ENCODE peak calls at places on chromosome 1, in five cellular contexts. I, V, O, G and N are unnamed samples.

GRCh38 chr1:227378183-227378582 is 59.9 kb upstream of the CDC42BPA start:
- DNase-seq in I (no peak), V (no peak), O (no peak), G (no peak), N (no peak)

GRCh38 chr1:62391369-62391971 is 45.4 kb upstream of the USP1 start:
- DNase-seq in I (no peak), V (no peak), O (no peak), G (peak; percentile 5), N (no peak)

GRCh38 chr1:175889044-175889443 is 145.6 kb upstream of the TNR start:
- DNase-seq in I (no peak), V (no peak), O (no peak), G (no peak), N (no peak)

GRCh38 chr1:217857061-217857460 is 225.9 kb downstream of the SPATA17 start:
- DNase-seq in I (no peak), V (peak; percentile 33), O (no peak), G (no peak), N (no peak)

GRCh38 chr1:2972011-2972878 is 49.0 kb upstream of the ACTRT2 start:
- DNase-seq in I (peak; percentile 74), V (no peak), O (no peak), G (no peak), N (no peak)

GRCh38 chr1:151273924-151274466 is 8.1 kb upstream of the ZNF687 start:
- DNase-seq in I (no peak), V (no peak), O (no peak), G (no peak), N (no peak)

GRCh38 chr1:97920832-97921571 is at the start of gene DPYD:
- DNase-seq in I (peak; percentile 98), V (peak; percentile 92), O (peak; percentile 93), G (peak; percentile 87), N (peak; percentile 62)

GRCh38 chr1:22618056-22618455 is 18.4 kb upstream of the C1QA start:
- DNase-seq in I (no peak), V (no peak), O (no peak), G (no peak), N (no peak)

GRCh38 chr1:46811053-46811452 is 12.2 kb downstream of the CYP4B1 start:
- DNase-seq in I (no peak), V (no peak), O (no peak), G (no peak), N (no peak)

GRCh38 chr1:77405186-77405585 is 123.4 kb downstream of the AK5 start:
- DNase-seq in I (no peak), V (no peak), O (no peak), G (no peak), N (no peak)

GRCh38 chr1:21574464-21575151 is 65.4 kb downstream of the ALPL start:
- DNase-seq in I (peak; percentile 84), V (peak; percentile 79), O (peak; percentile 88), G (no peak), N (no peak)

DNA sequence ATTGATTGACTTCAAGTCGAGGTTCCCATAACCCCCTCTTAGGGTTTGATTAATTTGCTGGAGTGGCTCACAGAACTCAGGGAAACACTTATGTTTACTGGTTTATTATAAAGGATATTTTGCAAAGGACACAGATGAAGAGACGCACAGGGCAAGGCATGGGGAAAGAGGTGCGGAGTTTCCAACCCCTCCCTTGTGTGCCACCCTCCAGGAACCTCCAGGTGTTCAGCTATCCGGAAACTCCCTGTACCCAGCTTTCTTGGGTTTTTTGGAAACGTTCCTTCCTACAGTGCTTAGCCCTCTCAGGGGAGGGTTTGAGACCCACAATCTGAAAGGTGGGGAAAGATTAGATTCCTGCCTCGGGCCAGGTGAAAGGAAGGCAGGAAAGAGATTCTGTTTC is 48.2 kb downstream of the UCK2 start:
- DNase-seq in I (no peak), V (no peak), O (no peak), G (no peak), N (no peak)
- TF ChIP-seq CTCF in I (no peak), V (no peak), O (no peak), G (no peak), N (no peak)

DNA sequence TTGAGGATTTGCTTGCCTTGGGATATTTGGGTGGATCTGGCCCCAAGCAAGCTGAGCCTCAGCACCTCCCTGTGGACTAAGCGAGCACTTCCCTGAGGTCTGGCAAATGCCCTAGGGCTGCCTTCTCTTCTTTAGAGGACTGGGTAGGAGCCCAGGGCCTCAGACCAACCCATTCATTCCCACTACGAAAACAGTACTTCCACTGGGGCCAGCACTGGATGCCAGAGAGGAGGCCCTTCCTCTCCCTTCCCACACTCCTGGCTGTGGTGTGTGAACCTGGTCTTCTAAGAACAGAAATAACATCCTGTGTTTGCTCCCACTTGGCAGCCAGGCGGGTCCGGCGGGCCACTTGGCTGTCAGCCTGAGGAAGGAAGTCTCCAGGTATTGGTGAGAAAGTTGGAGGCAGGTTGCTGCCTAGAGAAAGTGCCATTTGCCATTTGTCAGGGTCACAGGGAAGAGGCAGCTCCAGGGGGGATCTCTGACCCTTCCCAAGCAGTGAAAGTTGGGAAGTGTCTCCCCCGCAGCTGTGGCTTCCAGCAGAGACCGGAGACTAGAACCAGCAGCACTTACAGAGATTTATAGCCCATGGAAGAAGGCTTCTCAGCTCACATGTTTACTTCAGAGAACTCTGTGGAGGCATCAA is 323.5 kb downstream of the SIPA1L2 start:
- DNase-seq in I (peak; percentile 81), V (peak; percentile 35), O (peak; percentile 47), G (peak; percentile 77), N (no peak)
- TF ChIP-seq CTCF in I (no peak), V (peak; percentile 21), O (peak; percentile 48), G (peak; percentile 29), N (no peak)

GRCh38 chr1:18041685-18042355 is 65.8 kb upstream of the IGSF21 start:
- DNase-seq in I (no peak), V (no peak), O (no peak), G (no peak), N (no peak)
- TF ChIP-seq CTCF in I (no peak), V (no peak), O (no peak), G (no peak), N (no peak)

GRCh38 chr1:198755715-198756114 is 116.9 kb downstream of the PTPRC start:
- DNase-seq in I (no peak), V (no peak), O (no peak), G (no peak), N (no peak)

GRCh38 chr1:198761859-198762616 is 123.2 kb downstream of the PTPRC start:
- DNase-seq in I (no peak), V (no peak), O (no peak), G (no peak), N (no peak)

GRCh38 chr1:198754670-198755069 is 115.8 kb downstream of the PTPRC start:
- DNase-seq in I (no peak), V (no peak), O (no peak), G (no peak), N (no peak)

GRCh38 chr1:198751741-198752140 is 112.9 kb downstream of the PTPRC start:
- DNase-seq in I (no peak), V (no peak), O (no peak), G (no peak), N (no peak)

GRCh38 chr1:198756470-198756869 is 117.6 kb downstream of the PTPRC start:
- DNase-seq in I (no peak), V (peak; percentile 50), O (no peak), G (peak; percentile 27), N (no peak)
- TF ChIP-seq CTCF in I (no peak), V (no peak), O (peak; percentile 58), G (no peak), N (no peak)

GRCh38 chr1:215018555-215018954 is 64.0 kb upstream of the KCNK2 start:
- DNase-seq in I (no peak), V (no peak), O (no peak), G (no peak), N (no peak)
- TF ChIP-seq CTCF in I (no peak), V (no peak), O (no peak), G (no peak), N (no peak)

GRCh38 chr1:1264026-1264425 is 9.6 kb downstream of the UBE2J2 start:
- DNase-seq in I (no peak), V (no peak), O (no peak), G (no peak), N (no peak)

GRCh38 chr1:1262759-1263158 is 10.9 kb downstream of the UBE2J2 start:
- DNase-seq in I (no peak), V (no peak), O (no peak), G (no peak), N (no peak)

GRCh38 chr1:1267488-1268283 is 6.0 kb downstream of the UBE2J2 start:
- DNase-seq in I (peak; percentile 73), V (no peak), O (no peak), G (no peak), N (no peak)

GRCh38 chr1:1268284-1268682 is 5.4 kb downstream of the UBE2J2 start:
- DNase-seq in I (no peak), V (no peak), O (no peak), G (no peak), N (no peak)

GRCh38 chr1:1264868-1265272 is 8.8 kb downstream of the UBE2J2 start:
- DNase-seq in I (no peak), V (peak; percentile 79), O (no peak), G (peak; percentile 28), N (no peak)
- TF ChIP-seq CTCF in I (no peak), V (peak; percentile 63), O (no peak), G (peak; percentile 39), N (no peak)

GRCh38 chr1:222794656-222795474 is 20.0 kb upstream of the DISP1 start:
- DNase-seq in I (peak; percentile 70), V (no peak), O (peak; percentile 55), G (no peak), N (no peak)
- TF ChIP-seq CTCF in I (no peak), V (peak; percentile 18), O (no peak), G (no peak), N (no peak)

GRCh38 chr1:156583821-156584622 is 4.5 kb downstream of the TTC24 start:
- DNase-seq in I (no peak), V (peak; percentile 92), O (peak; percentile 63), G (peak; percentile 82), N (peak; percentile 77)
- TF ChIP-seq CTCF in I (peak; percentile 79), V (peak; percentile 89), O (peak; percentile 94), G (peak; percentile 90), N (no peak)

GRCh38 chr1:50739125-50739524 is 220.9 kb downstream of the FAF1 start:
- DNase-seq in I (no peak), V (no peak), O (no peak), G (no peak), N (no peak)

GRCh38 chr1:50735443-50735842 is 224.6 kb downstream of the FAF1 start:
- DNase-seq in I (no peak), V (peak; percentile 58), O (no peak), G (peak; percentile 38), N (no peak)
- TF ChIP-seq CTCF in I (no peak), V (peak; percentile 47), O (peak; percentile 49), G (peak; percentile 20), N (no peak)